ENCODE peak calls at places on chromosomes 7 and 10, in seven cellular contexts. M, W, S, C, V, H and K are unnamed samples.

GRCh38 chr7:123719481-123719806 is 29.4 kb downstream of the WASL start:
- DNase-seq in M (no peak), W (no peak), S (no peak), C (peak), V (no peak), H (no peak), K (no peak)

GRCh38 chr10:43407148-43407575 is 1.8 kb downstream of the HNRNPF start:
- DNase-seq in M (peak), W (no peak), S (peak), C (peak), V (peak), H (peak), K (peak)

GRCh38 chr10:112226439-112227248 is 43.1 kb upstream of the GPAM start:
- DNase-seq in M (no peak), W (no peak), S (no peak), C (no peak), V (no peak), H (no peak), K (no peak)

GRCh38 chr10:132200344-132201110 is 13.8 kb downstream of the DPYSL4 start:
- DNase-seq in M (no peak), W (no peak), S (no peak), C (no peak), V (no peak), H (no peak), K (no peak)

GRCh38 chr10:32618482-32618881 is 172.5 kb downstream of the CCDC7 start:
- DNase-seq in M (no peak), W (no peak), S (no peak), C (no peak), V (no peak), H (no peak), K (no peak)

GRCh38 chr10:43965033-43965917 is 316.6 kb upstream of the ZNF32 start:
- DNase-seq in M (peak), W (no peak), S (peak), C (peak), V (no peak), H (no peak), K (peak)

GRCh38 chr7:51311166-51311565 is 5.4 kb downstream of the COBL start:
- DNase-seq in M (no peak), W (no peak), S (no peak), C (no peak), V (no peak), H (no peak), K (no peak)

GRCh38 chr7:81719865-81720264 is 50.0 kb downstream of the HGF start:
- DNase-seq in M (no peak), W (no peak), S (no peak), C (no peak), V (no peak), H (no peak), K (no peak)

GRCh38 chr7:100765250-100765649 is 31.9 kb downstream of the ZAN start:
- DNase-seq in M (no peak), W (no peak), S (no peak), C (no peak), V (no peak), H (no peak), K (no peak)

GRCh38 chr10:130894485-130894884 is 417.0 kb downstream of the TCERG1L start:
- DNase-seq in M (no peak), W (no peak), S (no peak), C (no peak), V (no peak), H (no peak), K (no peak)

GRCh38 chr7:157775021-157775559 is 438.3 kb downstream of the DNAJB6 start:
- DNase-seq in M (no peak), W (no peak), S (no peak), C (no peak), V (no peak), H (no peak), K (no peak)

GRCh38 chr7:83649701-83650100 is 762 bp upstream of the SEMA3E start:
- DNase-seq in M (no peak), W (no peak), S (no peak), C (no peak), V (no peak), H (no peak), K (no peak)

GRCh38 chr7:14340415-14341079 is 351.1 kb upstream of the ETV1 start:
- DNase-seq in M (no peak), W (no peak), S (no peak), C (no peak), V (no peak), H (no peak), K (no peak)

GRCh38 chr10:16867556-16867955 is 50.3 kb upstream of the RSU1 start:
- DNase-seq in M (peak), W (peak), S (no peak), C (peak), V (no peak), H (no peak), K (peak)

GRCh38 chr10:30056281-30056680 is 3.1 kb downstream of the JCAD start:
- DNase-seq in M (peak), W (no peak), S (no peak), C (peak), V (no peak), H (no peak), K (no peak)

GRCh38 chr10:6052247-6053221 is 9.6 kb downstream of the IL2RA start:
- DNase-seq in M (no peak), W (no peak), S (no peak), C (no peak), V (peak), H (no peak), K (no peak)

GRCh38 chr7:102101111-102101551 is 185.5 kb upstream of the SH2B2 start:
- DNase-seq in M (no peak), W (no peak), S (no peak), C (no peak), V (no peak), H (no peak), K (no peak)

GRCh38 chr7:7562736-7563135 is 3.9 kb upstream of the MIOS start:
- DNase-seq in M (no peak), W (no peak), S (no peak), C (no peak), V (no peak), H (no peak), K (peak)

GRCh38 chr7:138854115-138854645 is 56.2 kb upstream of the ATP6V0A4 start:
- DNase-seq in M (no peak), W (no peak), S (no peak), C (no peak), V (no peak), H (no peak), K (no peak)

GRCh38 chr10:79128923-79129305 is 60.1 kb downstream of the ZMIZ1 start:
- DNase-seq in M (peak), W (no peak), S (no peak), C (no peak), V (no peak), H (no peak), K (no peak)

GRCh38 chr10:124251317-124251716 is 157.9 kb upstream of the CHST15 start:
- DNase-seq in M (no peak), W (no peak), S (no peak), C (no peak), V (no peak), H (peak), K (no peak)

GRCh38 chr7:8290645-8291308 is 28.8 kb upstream of the ICA1 start:
- DNase-seq in M (no peak), W (no peak), S (no peak), C (no peak), V (peak), H (peak), K (no peak)

GRCh38 chr10:22737587-22737986 is 23.2 kb upstream of the PIP4K2A start:
- DNase-seq in M (peak), W (no peak), S (no peak), C (peak), V (no peak), H (peak), K (peak)

GRCh38 chr7:108196004-108196403 is 65.8 kb upstream of the LAMB4 start:
- DNase-seq in M (peak), W (no peak), S (no peak), C (peak), V (no peak), H (no peak), K (peak)

GRCh38 chr10:43417950-43418768 is 9.2 kb upstream of the HNRNPF start:
- DNase-seq in M (peak), W (no peak), S (no peak), C (no peak), V (no peak), H (no peak), K (no peak)

GRCh38 chr10:28797904-28798371 is 120.6 kb downstream of the BAMBI start:
- DNase-seq in M (no peak), W (no peak), S (no peak), C (peak), V (no peak), H (no peak), K (peak)

GRCh38 chr10:30645340-30645827 is 15.8 kb upstream of the LYZL2 start:
- DNase-seq in M (peak), W (peak), S (no peak), C (peak), V (no peak), H (no peak), K (peak)

GRCh38 chr10:73494213-73494612 is 1.6 kb downstream of the PPP3CB start:
- DNase-seq in M (no peak), W (no peak), S (no peak), C (no peak), V (no peak), H (no peak), K (no peak)

GRCh38 chr7:140671966-140672365 is 779 bp upstream of the ADCK2 start:
- DNase-seq in M (no peak), W (no peak), S (peak), C (no peak), V (no peak), H (no peak), K (no peak)
- H3K4me3 ChIP-seq in M (no peak), W (no peak), S (no peak), C (no peak), V (peak), H (no peak), K (no peak)

DNA sequence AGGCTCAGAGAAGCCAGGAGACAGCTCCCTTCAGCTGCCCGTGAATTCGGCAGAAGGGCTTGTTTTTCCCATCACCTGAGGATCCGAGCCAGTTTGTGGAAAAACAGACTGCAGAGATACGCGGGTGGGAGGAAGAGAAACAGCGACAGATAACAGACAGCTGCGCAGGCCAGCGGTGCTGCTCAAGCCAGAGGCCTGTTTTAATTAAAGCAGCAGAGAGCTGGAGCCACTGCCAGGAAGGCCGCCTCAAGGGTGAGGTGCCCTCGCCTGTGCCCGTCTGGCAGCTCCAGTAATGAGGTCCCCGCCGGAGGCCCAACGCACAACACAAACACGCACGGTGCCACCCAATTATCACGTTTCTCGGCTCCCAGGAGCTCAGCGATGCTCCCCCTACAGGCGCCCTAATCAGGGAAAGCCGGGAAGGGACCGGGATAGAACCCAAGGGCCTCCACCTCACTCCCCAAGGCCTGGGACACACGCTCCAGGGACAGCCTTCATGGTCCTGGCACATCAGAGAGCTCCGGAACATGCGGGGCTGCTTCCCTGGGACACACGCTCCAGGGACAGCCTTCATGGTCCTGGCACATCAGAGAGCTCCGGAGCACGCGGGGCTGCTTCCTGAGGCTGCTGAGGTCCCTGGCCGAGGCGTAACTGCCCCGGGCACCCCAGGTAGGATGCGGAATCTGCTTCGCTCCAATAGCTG is 60.6 kb upstream of the DNAAF5 start:
- DNase-seq in M (no peak), W (no peak), S (peak), C (no peak), V (no peak), H (peak), K (no peak)
- TF ChIP-seq CTCF in M (no peak), W (no peak), S (no peak), C (peak), V (no peak), H (no peak), K (peak)

GRCh38 chr10:100970076-100970913 is 991 bp downstream of the SEMA4G start:
- DNase-seq in M (no peak), W (peak), S (no peak), C (no peak), V (peak), H (peak), K (no peak)
- H3K4me3 ChIP-seq in M (peak), W (peak), S (peak), C (peak), V (peak), H (peak), K (peak)

DNA sequence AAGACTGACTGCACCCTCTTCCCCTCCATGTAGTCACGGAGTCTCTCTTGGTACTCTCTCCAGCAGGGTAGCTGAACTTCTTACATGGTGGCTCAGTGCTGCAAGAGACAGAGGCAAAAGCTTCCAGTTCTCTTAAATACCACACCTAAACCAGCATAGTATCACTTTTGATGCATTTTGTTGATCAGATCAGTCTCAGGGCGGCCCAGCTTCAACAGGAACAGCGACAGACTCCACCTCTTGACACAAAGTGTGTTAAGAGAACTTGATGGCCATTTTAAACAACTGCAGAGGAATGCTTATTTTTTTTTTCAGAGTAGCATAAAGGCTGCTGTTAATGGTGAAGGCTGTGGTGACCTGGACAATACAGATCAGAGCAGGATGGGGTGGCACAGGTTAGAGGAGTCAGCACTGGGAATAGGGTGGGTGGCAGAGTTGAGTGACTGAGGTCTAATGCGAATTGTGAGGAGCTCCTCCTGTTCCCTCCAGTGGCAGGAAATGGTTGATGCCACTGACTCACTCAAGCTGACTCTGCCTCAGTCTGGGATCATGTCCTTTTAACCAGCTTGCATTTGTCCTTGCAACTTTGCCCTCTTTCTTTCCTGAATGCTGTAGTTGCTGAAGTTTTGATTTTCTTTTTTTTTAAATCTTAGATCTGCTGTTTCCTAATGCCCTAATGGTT is 17.3 kb downstream of the MGAM start:
- DNase-seq in M (no peak), W (no peak), S (no peak), C (no peak), V (no peak), H (no peak), K (no peak)
- TF ChIP-seq CTCF in M (no peak), W (no peak), S (no peak), C (no peak), V (no peak), H (no peak), K (no peak)